ENCODE peak calls at places on chromosomes 6 and 20, in five cellular contexts. One of them, this sample, is unnamed.

GRCh38 chr6:104182811-104183210 is 676.9 kb downstream of the HACE1 start:
- DNase-seq in mesendoderm: no peak
- DNase-seq in aorta: no peak
- DNase-seq in hepatocyte: peak; percentile 9
- DNase-seq in K562: no peak
- DNase-seq in this sample: peak; percentile 99

GRCh38 chr6:104711371-104711770 is 148.3 kb downstream of the HACE1 start:
- DNase-seq in mesendoderm: no peak
- DNase-seq in aorta: no peak
- DNase-seq in hepatocyte: peak; percentile 84
- DNase-seq in K562: no peak
- DNase-seq in this sample: peak; percentile 47

GRCh38 chr20:41411458-41411857 is 44.8 kb upstream of the EMILIN3 start:
- DNase-seq in mesendoderm: no peak
- DNase-seq in aorta: no peak
- DNase-seq in hepatocyte: no peak
- DNase-seq in K562: no peak
- DNase-seq in this sample: no peak

GRCh38 chr6:9699890-9700289 is 715.0 kb downstream of the TFAP2A start:
- DNase-seq in mesendoderm: peak; percentile 13
- DNase-seq in aorta: no peak
- DNase-seq in hepatocyte: no peak
- DNase-seq in K562: no peak
- DNase-seq in this sample: no peak

GRCh38 chr20:43726811-43727338 is at the start of gene GTSF1L:
- DNase-seq in mesendoderm: no peak
- DNase-seq in aorta: no peak
- DNase-seq in hepatocyte: no peak
- DNase-seq in K562: no peak
- DNase-seq in this sample: no peak

GRCh38 chr6:8703059-8703458 is 267.7 kb upstream of the SLC35B3 start:
- DNase-seq in mesendoderm: no peak
- DNase-seq in aorta: no peak
- DNase-seq in hepatocyte: no peak
- DNase-seq in K562: no peak
- DNase-seq in this sample: no peak

GRCh38 chr6:150732765-150733539 is 132.6 kb upstream of the MTHFD1L start:
- DNase-seq in mesendoderm: no peak
- DNase-seq in aorta: no peak
- DNase-seq in hepatocyte: no peak
- DNase-seq in K562: no peak
- DNase-seq in this sample: no peak

GRCh38 chr6:109671721-109672120 is 19.3 kb downstream of the AK9 start:
- DNase-seq in mesendoderm: no peak
- DNase-seq in aorta: no peak
- DNase-seq in hepatocyte: no peak
- DNase-seq in K562: no peak
- DNase-seq in this sample: no peak

GRCh38 chr20:19828233-19828632 is 70.2 kb downstream of the RIN2 start:
- DNase-seq in mesendoderm: no peak
- DNase-seq in aorta: no peak
- DNase-seq in hepatocyte: peak; percentile 39
- DNase-seq in K562: no peak
- DNase-seq in this sample: peak; percentile 71

GRCh38 chr6:87330961-87331360 is 1.9 kb upstream of the GJB7 start:
- DNase-seq in mesendoderm: no peak
- DNase-seq in aorta: no peak
- DNase-seq in hepatocyte: no peak
- DNase-seq in K562: no peak
- DNase-seq in this sample: no peak

GRCh38 chr6:12033770-12034169 is 21.7 kb downstream of the HIVEP1 start:
- DNase-seq in mesendoderm: no peak
- DNase-seq in aorta: no peak
- DNase-seq in hepatocyte: no peak
- DNase-seq in K562: no peak
- DNase-seq in this sample: peak; percentile 73

GRCh38 chr20:9985281-9985680 is 49.5 kb upstream of the ANKEF1 start:
- DNase-seq in mesendoderm: no peak
- DNase-seq in aorta: no peak
- DNase-seq in hepatocyte: no peak
- DNase-seq in K562: no peak
- DNase-seq in this sample: no peak

GRCh38 chr20:9617940-9618339 is 103.5 kb downstream of the LAMP5 start:
- DNase-seq in mesendoderm: peak; percentile 65
- DNase-seq in aorta: no peak
- DNase-seq in hepatocyte: peak; percentile 74
- DNase-seq in K562: no peak
- DNase-seq in this sample: no peak

GRCh38 chr6:125041740-125042459 is 79.7 kb downstream of the RNF217 start:
- DNase-seq in mesendoderm: no peak
- DNase-seq in aorta: no peak
- DNase-seq in hepatocyte: no peak
- DNase-seq in K562: no peak
- DNase-seq in this sample: peak; percentile 80

GRCh38 chr6:144338951-144339681 is 54.0 kb downstream of the UTRN start:
- DNase-seq in mesendoderm: no peak
- DNase-seq in aorta: no peak
- DNase-seq in hepatocyte: no peak
- DNase-seq in K562: no peak
- DNase-seq in this sample: no peak

GRCh38 chr6:151723152-151723551 is 84.3 kb upstream of the ESR1 start:
- DNase-seq in mesendoderm: no peak
- DNase-seq in aorta: no peak
- DNase-seq in hepatocyte: no peak
- DNase-seq in K562: no peak
- DNase-seq in this sample: no peak

GRCh38 chr6:106087548-106088325 is 1.6 kb downstream of the PRDM1 start:
- DNase-seq in mesendoderm: peak; percentile 52
- DNase-seq in aorta: peak; percentile 65
- DNase-seq in hepatocyte: no peak
- DNase-seq in K562: no peak
- DNase-seq in this sample: peak; percentile 52

GRCh38 chr6:84731901-84732300 is 32.5 kb downstream of the TBX18 start:
- DNase-seq in mesendoderm: no peak
- DNase-seq in aorta: no peak
- DNase-seq in hepatocyte: no peak
- DNase-seq in K562: no peak
- DNase-seq in this sample: no peak

GRCh38 chr6:135094403-135094821 is 39.8 kb upstream of the HBS1L start:
- DNase-seq in mesendoderm: no peak
- DNase-seq in aorta: no peak
- DNase-seq in hepatocyte: no peak
- DNase-seq in K562: no peak
- DNase-seq in this sample: peak; percentile 20

GRCh38 chr6:144753023-144753705 is 468.0 kb downstream of the UTRN start:
- DNase-seq in mesendoderm: no peak
- DNase-seq in aorta: no peak
- DNase-seq in hepatocyte: no peak
- DNase-seq in K562: no peak
- DNase-seq in this sample: no peak

GRCh38 chr20:58853976-58854637 is 1.6 kb downstream of the GNAS start:
- DNase-seq in mesendoderm: no peak
- DNase-seq in aorta: no peak
- DNase-seq in hepatocyte: no peak
- DNase-seq in K562: no peak
- DNase-seq in this sample: no peak

GRCh38 chr20:5913166-5913565 is 37.2 kb downstream of the TRMT6 start:
- DNase-seq in mesendoderm: no peak
- DNase-seq in aorta: no peak
- DNase-seq in hepatocyte: no peak
- DNase-seq in K562: no peak
- DNase-seq in this sample: no peak

GRCh38 chr6:4780360-4780812 is 4.2 kb downstream of the CDYL start:
- DNase-seq in mesendoderm: peak; percentile 59
- DNase-seq in aorta: no peak
- DNase-seq in hepatocyte: no peak
- DNase-seq in K562: peak; percentile 26
- DNase-seq in this sample: peak; percentile 40

DNA sequence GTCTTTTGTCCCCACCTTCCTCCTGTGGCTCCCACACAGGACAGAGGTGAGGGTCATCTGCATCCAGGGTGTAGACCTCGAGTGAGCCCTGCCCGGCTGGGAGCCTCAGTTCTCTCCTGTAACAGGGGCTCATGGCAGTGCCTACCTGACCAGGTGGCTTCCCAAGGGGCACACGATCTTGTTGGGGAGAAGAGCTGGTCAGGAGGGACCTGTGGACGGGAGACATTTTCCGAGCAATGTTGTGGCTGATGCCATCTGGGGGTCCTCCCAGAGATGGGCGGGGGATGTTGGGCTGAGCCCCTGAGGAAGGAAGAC is 51.9 kb downstream of the CEBPB start:
- DNase-seq in mesendoderm: no peak
- DNase-seq in aorta: no peak
- DNase-seq in hepatocyte: no peak
- DNase-seq in K562: no peak
- DNase-seq in this sample: no peak
- H3K27ac ChIP-seq in mesendoderm: no peak overlapping the region
- H3K27ac ChIP-seq in aorta: no peak overlapping the region
- H3K27ac ChIP-seq in hepatocyte: no peak overlapping the region
- H3K27ac ChIP-seq in K562: no peak overlapping the region
- H3K27ac ChIP-seq in this sample: no peak overlapping the region

DNA sequence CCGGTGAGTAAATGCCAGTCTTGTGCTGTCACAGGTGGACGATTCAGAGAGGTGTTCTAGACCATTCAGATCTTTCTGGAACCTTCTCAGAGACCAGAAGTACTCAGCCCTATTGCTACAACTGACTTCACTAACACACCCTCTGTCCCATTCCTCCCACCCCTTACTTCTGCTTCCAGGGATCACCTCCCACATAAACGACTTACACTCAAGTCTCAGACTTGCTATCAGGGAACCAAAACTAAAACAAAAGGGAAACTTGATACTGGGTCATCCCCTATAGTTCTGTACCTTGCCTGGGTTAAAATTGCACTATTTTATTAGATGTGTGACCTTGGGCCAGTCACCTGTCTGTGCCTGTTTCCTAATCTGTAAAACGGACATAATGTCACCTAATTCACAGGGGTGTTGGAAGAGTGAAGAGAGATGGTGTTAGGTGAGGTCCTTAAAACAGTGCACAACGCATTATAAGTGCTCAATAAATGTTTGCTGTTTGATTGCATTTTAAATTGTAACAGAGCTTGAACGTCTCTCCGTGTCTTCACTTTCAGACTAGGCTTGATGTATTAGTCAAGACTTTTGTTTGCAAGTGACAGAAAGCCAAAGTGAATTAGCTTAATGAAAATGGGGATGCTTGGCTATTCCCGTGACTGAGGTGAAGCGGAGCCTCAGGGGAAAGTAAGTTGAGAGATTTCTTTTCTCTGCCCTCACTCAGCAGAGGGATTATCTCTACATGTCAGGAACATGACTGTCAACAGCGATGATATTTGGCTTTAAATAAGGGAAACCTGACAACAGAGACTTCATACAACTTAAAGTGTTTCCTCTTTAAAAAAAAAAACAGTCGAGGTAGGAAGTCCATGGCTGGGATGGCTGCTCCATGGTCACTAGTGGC is 3.0 kb upstream of the SRXN1 start:
- DNase-seq in mesendoderm: no peak
- DNase-seq in aorta: no peak
- DNase-seq in hepatocyte: no peak
- DNase-seq in K562: no peak
- DNase-seq in this sample: no peak
- H3K4me1 ChIP-seq in mesendoderm: peaks cover 29% of the 10 kb centered on the region
- H3K4me1 ChIP-seq in aorta: no peaks in the 10 kb centered on the region
- H3K4me1 ChIP-seq in hepatocyte: peaks cover 10% of the 10 kb centered on the region
- H3K4me1 ChIP-seq in K562: peaks cover 51% of the 10 kb centered on the region
- H3K4me1 ChIP-seq in this sample: no peaks in the 10 kb centered on the region

GRCh38 chr6:43771210-43771857 is 1.3 kb downstream of the VEGFA start:
- DNase-seq in mesendoderm: peak; percentile 57
- DNase-seq in aorta: peak; percentile 85
- DNase-seq in hepatocyte: peak; percentile 86
- DNase-seq in K562: peak; percentile 77
- DNase-seq in this sample: no peak

GRCh38 chr6:43771858-43772570 is 2.0 kb downstream of the VEGFA start:
- DNase-seq in mesendoderm: peak; percentile 57
- DNase-seq in aorta: peak; percentile 81
- DNase-seq in hepatocyte: peak; percentile 81
- DNase-seq in K562: peak; percentile 91
- DNase-seq in this sample: no peak

GRCh38 chr6:43769526-43770416 is at the start of gene VEGFA:
- DNase-seq in mesendoderm: peak; percentile 90
- DNase-seq in aorta: peak; percentile 95
- DNase-seq in hepatocyte: peak; percentile 94
- DNase-seq in K562: peak; percentile 99
- DNase-seq in this sample: peak; percentile 76

GRCh38 chr6:43768983-43769525 is 957 bp upstream of the VEGFA start:
- DNase-seq in mesendoderm: no peak
- DNase-seq in aorta: peak; percentile 92
- DNase-seq in hepatocyte: peak; percentile 64
- DNase-seq in K562: no peak
- DNase-seq in this sample: no peak

DNA sequence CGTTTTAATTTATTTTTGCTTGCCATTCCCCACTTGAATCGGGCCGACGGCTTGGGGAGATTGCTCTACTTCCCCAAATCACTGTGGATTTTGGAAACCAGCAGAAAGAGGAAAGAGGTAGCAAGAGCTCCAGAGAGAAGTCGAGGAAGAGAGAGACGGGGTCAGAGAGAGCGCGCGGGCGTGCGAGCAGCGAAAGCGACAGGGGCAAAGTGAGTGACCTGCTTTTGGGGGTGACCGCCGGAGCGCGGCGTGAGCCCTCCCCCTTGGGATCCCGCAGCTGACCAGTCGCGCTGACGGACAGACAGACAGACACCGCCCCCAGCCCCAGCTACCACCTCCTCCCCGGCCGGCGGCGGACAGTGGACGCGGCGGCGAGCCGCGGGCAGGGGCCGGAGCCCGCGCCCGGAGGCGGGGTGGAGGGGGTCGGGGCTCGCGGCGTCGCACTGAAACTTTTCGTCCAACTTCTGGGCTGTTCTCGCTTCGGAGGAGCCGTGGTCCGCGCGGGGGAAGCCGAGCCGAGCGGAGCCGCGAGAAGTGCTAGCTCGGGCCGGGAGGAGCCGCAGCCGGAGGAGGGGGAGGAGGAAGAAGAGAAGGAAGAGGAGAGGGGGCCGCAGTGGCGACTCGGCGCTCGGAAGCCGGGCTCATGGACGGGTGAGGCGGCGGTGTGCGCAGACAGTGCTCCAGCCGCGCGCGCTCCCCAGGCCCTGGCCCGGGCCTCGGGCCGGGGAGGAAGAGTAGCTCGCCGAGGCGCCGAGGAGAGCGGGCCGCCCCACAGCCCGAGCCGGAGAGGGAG is 602 bp downstream of the VEGFA start:
- DNase-seq in mesendoderm: peak; percentile 75
- DNase-seq in aorta: peak; percentile 87
- DNase-seq in hepatocyte: peak; percentile 74
- DNase-seq in K562: peak; percentile 87
- DNase-seq in this sample: no peak
- H3K27me3 ChIP-seq in mesendoderm: no peaks in the 10 kb centered on the region
- H3K27me3 ChIP-seq in aorta: no peaks in the 10 kb centered on the region
- H3K27me3 ChIP-seq in hepatocyte: no peaks in the 10 kb centered on the region
- H3K27me3 ChIP-seq in K562: no peaks in the 10 kb centered on the region
- H3K27me3 ChIP-seq in this sample: no peaks in the 10 kb centered on the region

DNA sequence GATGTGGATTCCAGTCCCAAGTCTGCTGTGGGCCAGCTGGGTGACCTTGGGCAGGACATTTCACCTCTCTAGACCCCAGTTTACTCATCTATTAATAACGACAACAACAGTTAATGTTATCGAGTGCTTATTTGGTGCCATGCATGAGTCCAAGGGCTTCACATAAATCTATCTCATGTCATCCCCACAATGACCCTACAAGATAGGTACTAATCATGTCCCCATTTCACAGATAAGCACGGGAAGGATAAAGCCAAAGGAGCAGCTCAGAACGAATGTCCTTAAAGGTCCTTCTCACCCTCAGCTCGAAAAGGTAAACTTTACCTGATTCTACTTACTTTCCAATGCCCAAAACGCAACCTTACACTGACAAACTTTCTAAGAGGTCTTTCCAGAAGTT is 35.7 kb downstream of the TRAM2 start:
- DNase-seq in mesendoderm: no peak
- DNase-seq in aorta: no peak
- DNase-seq in hepatocyte: no peak
- DNase-seq in K562: no peak
- DNase-seq in this sample: no peak
- H3K27ac ChIP-seq in mesendoderm: no peak overlapping the region
- H3K27ac ChIP-seq in aorta: peak overlapping the region; percentile 24
- H3K27ac ChIP-seq in hepatocyte: no peak overlapping the region
- H3K27ac ChIP-seq in K562: no peak overlapping the region
- H3K27ac ChIP-seq in this sample: no peak overlapping the region

This sample was measured in foreskin keratinocyte.